ENCODE peak calls at places on chromosome 17, in four cellular contexts. D is left ventricle myocardium inferior; Z is hepatocyte; B is CD8-positive, alpha-beta memory T cell. Q is an unnamed sample. For H3K4me1, the result is how much of the 10 kb centered on the place peaks cover.

GRCh38 chr17:60386475-60387058 is 5.4 kb downstream of the USP32 start:
- DNase-seq in D (no peak), Z (no peak), B (no peak), Q (no peak)

GRCh38 chr17:21399476-21400203 is 23.5 kb downstream of the KCNJ12 start:
- DNase-seq in D (no peak), Z (no peak), B (no peak), Q (peak)

GRCh38 chr17:64611374-64611773 is 50.7 kb downstream of the SMURF2 start:
- DNase-seq in D (no peak), Z (no peak), B (no peak), Q (no peak)

GRCh38 chr17:57545836-57546305 is 199.2 kb downstream of the CCDC182 start:
- DNase-seq in D (no peak), Z (no peak), B (no peak), Q (no peak)

GRCh38 chr17:918102-918740 is 61.4 kb downstream of the NXN start:
- DNase-seq in D (no peak), Z (peak), B (no peak), Q (no peak)

GRCh38 chr17:37744961-37745800 is at the start of gene HNF1B:
- DNase-seq in D (no peak), Z (peak), B (no peak), Q (no peak)

GRCh38 chr17:78493455-78494188 is 83.6 kb downstream of the DNAH17 start:
- DNase-seq in D (no peak), Z (no peak), B (no peak), Q (no peak)

GRCh38 chr17:28743243-28744103 is at the start of gene TRAF4:
- DNase-seq in D (peak), Z (peak), B (peak), Q (peak)

GRCh38 chr17:32634167-32634566 is 147.4 kb downstream of the CDK5R1 start:
- DNase-seq in D (no peak), Z (no peak), B (no peak), Q (no peak)

GRCh38 chr17:35147313-35147982 is at the start of gene UNC45B:
- DNase-seq in D (peak), Z (no peak), B (no peak), Q (no peak)

GRCh38 chr17:74334393-74335039 is 8.5 kb downstream of the KIF19 start:
- DNase-seq in D (no peak), Z (no peak), B (no peak), Q (no peak)

GRCh38 chr17:77320501-77321256 is 179.9 kb downstream of the SEC14L1 start:
- DNase-seq in D (no peak), Z (no peak), B (no peak), Q (no peak)

GRCh38 chr17:46832945-46833839 is 14.7 kb upstream of the WNT3 start:
- DNase-seq in D (no peak), Z (no peak), B (no peak), Q (peak)

GRCh38 chr17:74231846-74232713 is 18.7 kb downstream of the TTYH2 start:
- DNase-seq in D (no peak), Z (no peak), B (no peak), Q (no peak)

GRCh38 chr17:38605852-38606645 is at the start of gene SRCIN1:
- DNase-seq in D (peak), Z (peak), B (peak), Q (peak)

GRCh38 chr17:38739305-38739704 is 8.8 kb downstream of the PCGF2 start:
- DNase-seq in D (no peak), Z (no peak), B (no peak), Q (no peak)

GRCh38 chr17:62968445-62968923 is 2.4 kb downstream of the TANC2 start:
- DNase-seq in D (no peak), Z (peak), B (peak), Q (peak)

GRCh38 chr17:76515291-76515949 is 14.2 kb upstream of the RHBDF2 start:
- DNase-seq in D (peak), Z (no peak), B (peak), Q (peak)

GRCh38 chr17:72446525-72447250 is 325.9 kb downstream of the SOX9 start:
- DNase-seq in D (no peak), Z (peak), B (no peak), Q (no peak)

GRCh38 chr17:10845388-10845751 is 7.5 kb upstream of the PIRT start:
- DNase-seq in D (no peak), Z (no peak), B (no peak), Q (no peak)

GRCh38 chr17:5164465-5164864 is 27.2 kb downstream of the ZNF594 start:
- DNase-seq in D (no peak), Z (no peak), B (no peak), Q (no peak)
- H3K4me3 ChIP-seq in D (no peak), Z (no peak), B (no peak), Q (no peak)

GRCh38 chr17:8948462-8948861 is 17.0 kb downstream of the PIK3R5 start:
- DNase-seq in D (no peak), Z (no peak), B (no peak), Q (no peak)

GRCh38 chr17:8946476-8946875 is 19.0 kb downstream of the PIK3R5 start:
- DNase-seq in D (no peak), Z (no peak), B (no peak), Q (no peak)

GRCh38 chr17:8947201-8947600 is 18.3 kb downstream of the PIK3R5 start:
- DNase-seq in D (no peak), Z (no peak), B (no peak), Q (no peak)

GRCh38 chr17:8951210-8951609 is 14.3 kb downstream of the PIK3R5 start:
- DNase-seq in D (no peak), Z (no peak), B (no peak), Q (no peak)

DNA sequence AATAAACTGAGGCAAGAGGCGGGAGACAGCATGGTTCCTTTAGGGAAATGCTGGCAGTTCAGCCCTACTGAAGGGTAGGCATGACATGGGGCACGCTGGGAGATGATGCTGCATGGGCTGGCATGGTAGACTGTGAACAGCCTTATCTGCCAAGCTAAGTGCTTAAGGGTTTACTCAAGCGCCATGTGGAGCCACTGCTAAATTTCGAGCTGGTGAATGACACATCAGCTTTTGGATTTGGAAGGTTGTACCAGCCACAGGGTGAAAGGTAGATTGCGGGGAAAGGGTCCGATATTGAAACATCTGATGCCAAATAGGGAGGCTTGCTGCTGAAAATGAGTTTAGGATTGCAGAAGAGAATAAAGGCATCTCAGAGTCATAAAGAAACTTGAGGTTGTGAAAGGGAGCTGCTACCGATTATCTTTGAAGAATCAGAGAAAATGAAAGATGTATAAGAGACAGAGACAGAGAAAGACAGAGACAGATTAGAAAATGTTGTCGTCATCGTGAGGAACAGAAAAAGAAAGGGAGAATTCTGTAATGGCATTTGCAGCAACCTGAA is 16.4 kb downstream of the PIK3R5 start:
- DNase-seq in D (no peak), Z (no peak), B (no peak), Q (no peak)
- H3K4me1 ChIP-seq in D (under half), Z (under half), B (half or more), Q (under half)

GRCh38 chr17:2123467-2124251 is 68.8 kb downstream of the HIC1 start:
- DNase-seq in D (no peak), Z (peak), B (no peak), Q (no peak)

GRCh38 chr17:2128011-2128410 is 73.1 kb downstream of the HIC1 start:
- DNase-seq in D (no peak), Z (no peak), B (no peak), Q (no peak)

GRCh38 chr17:2122641-2123302 is 67.9 kb downstream of the HIC1 start:
- DNase-seq in D (peak), Z (peak), B (no peak), Q (no peak)

GRCh38 chr17:2125013-2125535 is 70.2 kb downstream of the HIC1 start:
- DNase-seq in D (no peak), Z (no peak), B (no peak), Q (no peak)

GRCh38 chr17:2124391-2124790 is 69.5 kb downstream of the HIC1 start:
- DNase-seq in D (no peak), Z (no peak), B (no peak), Q (no peak)
- H3K27ac ChIP-seq in D (peak), Z (peak), B (no peak), Q (peak)

GRCh38 chr17:44110011-44110686 is 13.3 kb downstream of the HDAC5 start:
- DNase-seq in D (no peak), Z (no peak), B (no peak), Q (no peak)
- H3K4me3 ChIP-seq in D (peak), Z (no peak), B (no peak), Q (peak)

GRCh38 chr17:82458885-82459424 is 414 bp downstream of the NARF start:
- DNase-seq in D (no peak), Z (peak), B (no peak), Q (peak)
- H3K4me1 ChIP-seq in D (half or more), Z (under half), B (under half), Q (under half)

GRCh38 chr17:3960764-3961163 is 3.5 kb downstream of the ATP2A3 start:
- DNase-seq in D (no peak), Z (no peak), B (no peak), Q (peak)
- H3K27ac ChIP-seq in D (peak), Z (no peak), B (no peak), Q (no peak)

GRCh38 chr17:6576038-6576437 is 19.7 kb upstream of the PITPNM3 start:
- DNase-seq in D (no peak), Z (no peak), B (no peak), Q (no peak)

GRCh38 chr17:6575596-6575988 is 19.2 kb upstream of the PITPNM3 start:
- DNase-seq in D (no peak), Z (no peak), B (no peak), Q (no peak)

GRCh38 chr17:6573982-6574688 is 17.8 kb upstream of the PITPNM3 start:
- DNase-seq in D (no peak), Z (no peak), B (no peak), Q (no peak)

GRCh38 chr17:6572997-6573396 is 16.6 kb upstream of the PITPNM3 start:
- DNase-seq in D (no peak), Z (no peak), B (no peak), Q (no peak)

DNA sequence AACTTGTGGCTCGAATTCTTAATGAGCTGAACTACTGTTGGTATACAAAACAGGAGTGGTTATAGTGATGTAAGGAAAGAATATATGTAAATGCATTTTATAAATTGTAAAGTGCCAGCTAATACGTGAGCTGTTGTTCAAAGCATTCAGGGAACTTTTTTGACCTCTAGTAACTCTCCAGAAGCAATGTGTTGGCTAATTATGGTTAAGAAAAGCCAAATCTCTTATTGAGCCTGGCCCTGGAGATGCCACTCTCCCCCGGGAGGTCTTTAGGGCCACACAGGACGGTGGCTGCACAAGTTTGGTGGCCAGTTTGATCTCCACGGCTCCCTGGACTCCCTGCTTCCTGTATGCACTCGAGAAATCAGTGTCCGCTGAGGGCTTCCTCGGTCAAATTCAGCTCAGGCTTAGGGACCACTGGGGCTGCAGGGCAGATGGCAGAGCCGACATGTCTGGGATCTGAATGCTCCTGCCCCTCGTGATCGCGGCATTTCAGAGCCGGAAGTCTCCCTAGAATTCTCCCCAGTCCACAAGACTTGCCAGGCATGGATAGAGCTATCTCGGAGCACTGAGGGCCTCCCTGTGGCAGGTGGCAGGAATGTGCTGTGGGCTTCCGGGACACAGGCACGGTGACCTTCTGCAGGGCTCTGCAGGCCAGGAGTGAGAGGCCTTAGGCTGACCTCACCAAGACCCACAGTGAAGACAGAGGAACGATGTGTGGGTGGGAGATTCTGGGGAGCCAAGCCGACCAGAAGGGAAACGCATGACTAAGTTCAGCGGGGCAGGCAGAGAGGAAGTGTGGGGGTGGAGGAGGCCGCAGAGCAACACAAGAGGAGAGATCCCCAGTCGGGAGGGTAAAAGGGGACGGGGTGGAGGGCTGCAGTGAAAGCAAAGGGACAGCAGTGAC is 18.6 kb upstream of the PITPNM3 start:
- DNase-seq in D (peak), Z (no peak), B (peak), Q (peak)
- H3K4me3 ChIP-seq in D (peak), Z (no peak), B (no peak), Q (no peak)

GRCh38 chr17:41651625-41652460 is 27.5 kb upstream of the KRT17 start:
- DNase-seq in D (no peak), Z (peak), B (no peak), Q (no peak)
- H3K4me1 ChIP-seq in D (under half), Z (half or more), B (under half), Q (under half)

GRCh38 chr17:52096056-52096455 is 62.5 kb downstream of the CA10 start:
- DNase-seq in D (no peak), Z (no peak), B (no peak), Q (no peak)
- H3K27ac ChIP-seq in D (no peak), Z (no peak), B (no peak), Q (no peak)

DNA sequence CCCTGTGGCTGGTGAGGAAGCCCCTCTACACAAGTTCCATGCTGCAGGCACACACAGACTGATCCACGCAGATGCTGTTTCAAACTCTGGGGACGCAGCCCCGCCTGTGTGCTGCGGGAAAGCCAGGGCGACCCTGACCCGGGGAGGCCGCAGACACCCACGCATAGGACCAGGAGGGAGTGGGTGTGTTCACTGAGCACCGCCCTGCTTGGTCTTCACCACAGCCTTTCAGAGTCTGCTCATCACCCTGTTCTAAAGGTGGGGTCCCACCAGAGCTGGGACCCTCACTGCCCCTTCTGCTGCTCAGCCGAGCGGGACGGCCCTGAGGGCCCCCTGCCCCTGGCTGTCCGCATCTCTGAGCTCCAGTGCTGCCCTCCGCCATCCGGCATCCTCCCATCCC is 7.5 kb downstream of the TSPAN10 start:
- DNase-seq in D (no peak), Z (no peak), B (no peak), Q (no peak)
- H3K4me3 ChIP-seq in D (no peak), Z (no peak), B (no peak), Q (no peak)

Q was measured in cardiac muscle cell.